ENCODE peak calls at places on chromosome 4, in seven cellular contexts. M is naive thymus-derived CD4-positive, alpha-beta T cell; F is K562; S is endodermal cell; U is HCT116; W is gastrocnemius medialis; V is SJSA1. L is an unnamed sample.

GRCh38 chr4:182339246-182339645 is 96.0 kb downstream of the TENM3 start:
- DNase-seq in U (no peak), S (peak; percentile 86), V (no peak), F (no peak), W (no peak), M (no peak), L (no peak)

GRCh38 chr4:27714073-27714472 is 853.4 kb downstream of the STIM2 start:
- DNase-seq in S (no peak), U (no peak), F (no peak), V (no peak), M (no peak), W (no peak), L (no peak)

GRCh38 chr4:98546910-98547544 is 111.4 kb downstream of the TSPAN5 start:
- DNase-seq in V (no peak), F (no peak), W (no peak), U (no peak), S (no peak), M (no peak), L (no peak)

GRCh38 chr4:84319124-84319523 is 180.0 kb downstream of the NKX6-1 start:
- DNase-seq in M (no peak), S (no peak), F (no peak), V (no peak), W (peak; percentile 17), U (no peak), L (no peak)

GRCh38 chr4:81215219-81215892 is at the start of gene PRKG2:
- DNase-seq in W (no peak), M (no peak), F (no peak), U (no peak), V (no peak), S (peak; percentile 72), L (no peak)

GRCh38 chr4:19857405-19857804 is 394.3 kb upstream of the SLIT2 start:
- DNase-seq in F (no peak), U (no peak), S (no peak), M (no peak), W (no peak), V (no peak), L (no peak)

GRCh38 chr4:63459329-63459728 is 949.9 kb downstream of the TECRL start:
- DNase-seq in S (no peak), F (no peak), V (no peak), U (no peak), W (no peak), M (no peak), L (no peak)

GRCh38 chr4:46878641-46879040 is 30.4 kb downstream of the COX7B2 start:
- DNase-seq in S (no peak), V (no peak), U (no peak), F (no peak), M (no peak), W (no peak), L (no peak)

GRCh38 chr4:108512615-108513505 is 107.5 kb upstream of the RPL34 start:
- DNase-seq in M (peak; percentile 68), F (peak; percentile 26), U (no peak), V (peak; percentile 75), S (peak; percentile 77), W (no peak), L (peak; percentile 54)

GRCh38 chr4:154425514-154425913 is 66.1 kb downstream of the DCHS2 start:
- DNase-seq in F (no peak), V (no peak), S (no peak), U (no peak), W (no peak), M (no peak), L (no peak)

GRCh38 chr4:166198041-166198440 is 325.0 kb downstream of the TLL1 start:
- DNase-seq in M (no peak), W (no peak), U (no peak), V (no peak), F (no peak), S (peak; percentile 75), L (no peak)

GRCh38 chr4:80239480-80239879 is 27.0 kb upstream of the FGF5 start:
- DNase-seq in W (no peak), V (no peak), U (no peak), F (no peak), M (no peak), S (no peak), L (no peak)

GRCh38 chr4:123397276-123398150 is 918 bp downstream of the SPRY1 start:
- DNase-seq in F (peak; percentile 14), W (peak; percentile 70), M (peak; percentile 37), S (peak; percentile 87), V (no peak), U (peak; percentile 47), L (peak; percentile 40)

GRCh38 chr4:145937990-145938611 is 522 bp downstream of the ZNF827 start:
- DNase-seq in V (no peak), S (peak; percentile 72), M (peak; percentile 63), F (no peak), W (peak; percentile 22), U (no peak), L (peak; percentile 19)

GRCh38 chr4:95251568-95251967 is 297.2 kb downstream of the UNC5C start:
- DNase-seq in V (no peak), M (no peak), S (no peak), F (no peak), W (no peak), U (no peak), L (no peak)

GRCh38 chr4:108372678-108373077 is 203.9 kb upstream of the LEF1 start:
- DNase-seq in U (no peak), M (peak; percentile 41), F (no peak), S (no peak), V (no peak), W (no peak), L (no peak)

GRCh38 chr4:80431203-80431602 is 95.7 kb downstream of the CFAP299 start:
- DNase-seq in S (no peak), F (no peak), U (no peak), M (no peak), W (no peak), V (no peak), L (no peak)

GRCh38 chr4:8710946-8711345 is 118.4 kb downstream of the CPZ start:
- DNase-seq in F (no peak), M (no peak), V (peak; percentile 13), W (peak; percentile 3), U (no peak), S (peak; percentile 16), L (no peak)

GRCh38 chr4:182126567-182126966 is 116.6 kb upstream of the TENM3 start:
- DNase-seq in U (no peak), W (no peak), V (no peak), F (no peak), M (no peak), S (no peak), L (no peak)

GRCh38 chr4:8818063-8818881 is 53.4 kb downstream of the HMX1 start:
- DNase-seq in W (no peak), U (no peak), F (no peak), V (peak; percentile 12), S (no peak), M (no peak), L (peak; percentile 48)

GRCh38 chr4:174928575-174929253 is 10.6 kb downstream of the ADAM29 start:
- DNase-seq in F (no peak), M (no peak), S (no peak), U (no peak), V (no peak), W (no peak), L (no peak)

GRCh38 chr4:40379248-40379647 is 44.1 kb downstream of the CHRNA9 start:
- DNase-seq in U (no peak), V (no peak), F (no peak), W (no peak), S (peak; percentile 53), M (no peak), L (no peak)

GRCh38 chr4:73275318-73275654 is 16.7 kb upstream of the ANKRD17 start:
- DNase-seq in W (no peak), V (no peak), F (no peak), M (no peak), S (no peak), U (no peak), L (no peak)

GRCh38 chr4:75003979-75004378 is 71.1 kb downstream of the PARM1 start:
- DNase-seq in U (no peak), F (no peak), W (no peak), V (no peak), S (no peak), M (no peak), L (no peak)

GRCh38 chr4:113919611-113920010 is 59.8 kb downstream of the ARSJ start:
- DNase-seq in W (no peak), U (no peak), S (no peak), F (no peak), V (no peak), M (no peak), L (no peak)

GRCh38 chr4:30330894-30331652 is 389.1 kb upstream of the PCDH7 start:
- DNase-seq in W (no peak), U (no peak), M (no peak), F (no peak), S (no peak), V (no peak), L (no peak)

GRCh38 chr4:169485791-169486742 is 126.3 kb downstream of the NEK1 start:
- DNase-seq in F (no peak), V (no peak), U (peak; percentile 49), S (peak; percentile 74), M (peak; percentile 40), W (no peak), L (peak; percentile 34)

GRCh38 chr4:1762264-1763010 is 30.7 kb upstream of the FGFR3 start:
- DNase-seq in W (no peak), S (no peak), V (no peak), M (no peak), F (no peak), U (no peak), L (no peak)
- H3K27me3 ChIP-seq in W (peaks cover 7% of the 10 kb centered on the region), S (no peaks in the 10 kb centered on the region), V (no peaks in the 10 kb centered on the region), M (no peaks in the 10 kb centered on the region), F (no peaks in the 10 kb centered on the region), U (no peaks in the 10 kb centered on the region), L (no peaks in the 10 kb centered on the region)

DNA sequence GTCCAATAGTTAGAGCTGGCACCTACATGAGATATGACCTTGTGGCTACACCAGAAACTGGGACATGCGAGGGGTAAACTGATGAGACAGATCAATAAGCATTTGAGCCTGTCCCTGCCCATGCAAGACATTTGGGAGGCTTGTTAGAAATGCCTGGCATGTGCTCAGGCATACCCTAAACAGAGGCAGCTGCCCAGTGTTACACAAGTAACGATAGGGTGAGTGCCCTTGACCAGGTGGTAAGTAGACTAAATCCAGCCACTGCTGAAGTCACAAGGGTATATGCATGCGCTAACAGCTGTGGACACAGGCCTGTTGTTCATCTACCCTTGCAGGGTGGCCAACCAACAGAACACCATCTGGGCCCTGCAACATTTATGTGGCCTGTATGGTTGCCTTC is 56.1 kb upstream of the CCDC149 start:
- DNase-seq in M (no peak), S (peak; percentile 26), U (no peak), V (no peak), F (no peak), W (no peak), L (no peak)
- H3K4me1 ChIP-seq in M (no peaks in the 10 kb centered on the region), S (no peaks in the 10 kb centered on the region), U (no peaks in the 10 kb centered on the region), V (no peaks in the 10 kb centered on the region), F (no peaks in the 10 kb centered on the region), W (no peaks in the 10 kb centered on the region), L (no peaks in the 10 kb centered on the region)

DNA sequence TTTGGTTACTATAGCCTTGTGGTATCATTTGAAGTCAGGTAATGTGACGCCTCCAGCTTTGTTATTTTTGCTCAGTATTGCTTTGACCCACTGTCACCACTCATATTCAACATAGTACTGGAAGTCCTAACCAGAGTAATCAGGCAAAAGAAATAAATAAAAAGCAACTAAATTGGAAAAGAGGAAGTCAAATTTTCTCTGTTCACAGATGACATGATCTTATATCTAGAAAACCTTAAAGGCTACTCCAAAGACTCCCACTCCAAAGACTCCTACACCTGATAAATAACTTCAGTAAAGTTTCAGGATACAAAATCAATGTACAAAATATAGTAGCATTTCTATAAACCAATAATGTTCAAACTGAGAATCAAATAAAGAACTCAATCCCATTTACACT is 348.6 kb downstream of the CXXC4 start:
- DNase-seq in S (no peak), F (no peak), M (no peak), W (no peak), V (no peak), U (no peak), L (no peak)
- H3K27me3 ChIP-seq in S (no peaks in the 10 kb centered on the region), F (no peaks in the 10 kb centered on the region), M (no peaks in the 10 kb centered on the region), W (no peaks in the 10 kb centered on the region), V (no peaks in the 10 kb centered on the region), U (no peaks in the 10 kb centered on the region), L (no peaks in the 10 kb centered on the region)

GRCh38 chr4:100299019-100299418 is 108.8 kb upstream of the DDIT4L start:
- DNase-seq in S (no peak), F (no peak), M (no peak), W (no peak), V (peak; percentile 40), U (peak; percentile 8), L (no peak)
- H3K4me1 ChIP-seq in S (no peaks in the 10 kb centered on the region), F (no peaks in the 10 kb centered on the region), M (no peaks in the 10 kb centered on the region), W (peaks cover 80% of the 10 kb centered on the region), V (peaks cover 13% of the 10 kb centered on the region), U (peaks cover 17% of the 10 kb centered on the region), L (no peaks in the 10 kb centered on the region)

L was measured in BE2C.